ENCODE peak calls at places on chromosomes 13 and 19, in four cellular contexts. S is psoas muscle, R is progenitor cell of endocrine pancreas, Y is heart right ventricle. L is an unnamed sample.

GRCh38 chr19:44623080-44623479 is 9.7 kb downstream of the IGSF23 start:
- DNase-seq in S (no peak), R (no peak), Y (no peak), L (no peak)

GRCh38 chr13:39419068-39419467 is 183.9 kb downstream of the LHFPL6 start:
- DNase-seq in S (no peak), R (no peak), Y (no peak), L (no peak)

GRCh38 chr19:56155124-56155687 is 14.1 kb downstream of the ZNF444 start:
- DNase-seq in S (no peak), R (no peak), Y (no peak), L (peak)

GRCh38 chr13:25806304-25806974 is 245.4 kb downstream of the SHISA2 start:
- DNase-seq in S (no peak), R (no peak), Y (no peak), L (no peak)

GRCh38 chr19:799076-799881 is 2.0 kb downstream of the PTBP1 start:
- DNase-seq in S (peak), R (no peak), Y (no peak), L (peak)

GRCh38 chr19:47266401-47266885 is 8.2 kb upstream of the INAFM1 start:
- DNase-seq in S (no peak), R (no peak), Y (no peak), L (no peak)

GRCh38 chr13:93708323-93709075 is 481.9 kb downstream of the GPC6 start:
- DNase-seq in S (no peak), R (no peak), Y (no peak), L (no peak)

GRCh38 chr19:8367327-8368001 is 3.5 kb downstream of the ANGPTL4 start:
- DNase-seq in S (peak), R (no peak), Y (peak), L (peak)

GRCh38 chr13:67062160-67062559 is 168.0 kb downstream of the PCDH9 start:
- DNase-seq in S (no peak), R (no peak), Y (no peak), L (no peak)

GRCh38 chr13:29702912-29703351 is 107.4 kb upstream of the SLC7A1 start:
- DNase-seq in S (peak), R (no peak), Y (peak), L (peak)

GRCh38 chr13:97506511-97506910 is 72.5 kb downstream of the RAP2A start:
- DNase-seq in S (no peak), R (no peak), Y (no peak), L (no peak)
- TF ChIP-seq CTCF in S (no peak), R (no peak), Y (no peak), L (no peak)

GRCh38 chr19:51810228-51810627 is 15.3 kb downstream of the FPR3 start:
- DNase-seq in S (no peak), R (no peak), Y (no peak), L (no peak)
- TF ChIP-seq CTCF in S (no peak), R (no peak), Y (peak), L (no peak)

DNA sequence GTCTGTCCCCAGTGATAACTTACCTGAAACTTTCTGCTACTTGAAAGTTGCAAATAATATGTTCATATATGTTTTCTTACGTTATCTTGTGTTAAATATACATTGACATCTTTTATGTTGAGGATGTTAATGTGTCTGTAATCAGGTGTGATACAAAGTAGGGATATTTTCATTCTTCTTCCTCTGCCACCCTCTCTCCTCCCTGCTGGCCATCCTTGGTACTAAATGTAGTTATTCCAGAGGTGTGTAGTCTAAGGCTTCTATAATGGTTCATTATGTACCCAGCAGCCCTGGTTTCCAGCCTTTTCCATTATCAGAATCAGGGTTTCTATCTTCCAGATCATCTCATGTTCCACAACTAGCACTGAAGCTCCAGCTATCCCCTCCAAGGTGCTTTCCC is 606.7 kb upstream of the KLHL1 start:
- DNase-seq in S (no peak), R (no peak), Y (no peak), L (no peak)
- TF ChIP-seq CTCF in S (no peak), R (peak), Y (no peak), L (peak)

DNA sequence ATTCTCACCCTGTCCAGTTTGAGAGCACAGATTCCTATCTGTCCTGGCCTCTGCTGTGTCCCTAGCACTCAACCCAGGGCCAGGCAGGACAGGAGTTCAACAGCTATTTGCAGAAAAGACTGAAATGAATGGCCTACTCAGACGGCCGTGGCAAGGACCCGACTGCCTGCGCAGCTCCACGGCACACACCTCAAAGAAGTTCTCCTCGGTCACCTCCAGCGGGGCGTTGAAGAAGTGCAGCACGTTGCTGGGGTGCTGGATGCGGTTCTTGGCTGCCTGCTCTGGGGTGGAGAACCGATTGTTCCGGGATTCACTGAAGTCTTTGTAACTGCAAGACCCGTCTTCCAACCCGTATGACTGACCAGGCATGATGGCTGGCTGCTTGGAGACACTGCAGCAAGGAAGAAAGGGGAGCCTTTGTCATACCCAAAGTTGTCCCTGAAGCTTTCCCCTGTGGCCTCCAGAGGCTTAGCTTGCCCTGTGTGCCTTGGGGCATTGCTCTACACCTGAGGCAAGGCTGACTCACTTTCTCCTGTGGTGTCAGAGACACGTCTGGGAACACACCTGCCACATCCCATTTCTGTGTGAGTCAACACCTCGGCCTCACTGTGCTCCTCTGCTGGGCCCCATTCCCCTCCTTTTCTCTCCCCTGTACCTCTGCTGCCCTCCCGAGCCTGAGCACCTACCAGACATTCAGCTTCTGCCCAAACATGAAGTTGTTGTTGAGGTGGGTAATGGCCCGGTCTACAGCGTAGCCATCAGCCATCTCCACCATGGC is 6.8 kb upstream of the ECH1 start:
- DNase-seq in S (no peak), R (no peak), Y (no peak), L (no peak)
- TF ChIP-seq CTCF in S (no peak), R (no peak), Y (no peak), L (no peak)

GRCh38 chr19:35695895-35696422 is 8.4 kb upstream of the ZBTB32 start:
- DNase-seq in S (no peak), R (no peak), Y (no peak), L (no peak)

GRCh38 chr19:35689836-35690235 is 14.5 kb upstream of the ZBTB32 start:
- DNase-seq in S (no peak), R (no peak), Y (no peak), L (no peak)

GRCh38 chr19:35693835-35694599 is 10.3 kb upstream of the ZBTB32 start:
- DNase-seq in S (peak), R (peak), Y (peak), L (peak)

GRCh38 chr19:35693422-35693821 is 10.9 kb upstream of the ZBTB32 start:
- DNase-seq in S (no peak), R (no peak), Y (no peak), L (no peak)

DNA sequence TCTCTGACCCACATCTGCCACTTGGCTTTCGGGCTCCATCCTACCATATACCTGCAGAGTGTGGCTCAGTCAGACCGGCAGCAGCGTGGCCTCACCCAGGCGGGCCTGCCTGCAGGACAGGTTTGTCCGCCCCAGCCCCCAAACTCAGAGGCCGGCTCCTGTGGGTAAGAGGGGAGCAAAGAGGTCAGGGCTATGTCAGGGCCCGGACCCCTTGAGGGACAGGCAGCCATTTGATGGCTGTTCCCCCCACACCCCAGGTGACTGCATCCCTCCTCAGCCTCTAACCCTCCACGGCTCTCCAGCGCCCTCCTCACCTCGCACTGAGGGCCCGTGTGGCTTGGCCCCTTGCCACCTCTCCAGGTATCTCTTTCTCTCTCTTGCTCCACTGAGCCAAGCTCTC is 12.3 kb upstream of the ZBTB32 start:
- DNase-seq in S (no peak), R (no peak), Y (no peak), L (no peak)
- TF ChIP-seq CTCF in S (no peak), R (no peak), Y (no peak), L (no peak)

DNA sequence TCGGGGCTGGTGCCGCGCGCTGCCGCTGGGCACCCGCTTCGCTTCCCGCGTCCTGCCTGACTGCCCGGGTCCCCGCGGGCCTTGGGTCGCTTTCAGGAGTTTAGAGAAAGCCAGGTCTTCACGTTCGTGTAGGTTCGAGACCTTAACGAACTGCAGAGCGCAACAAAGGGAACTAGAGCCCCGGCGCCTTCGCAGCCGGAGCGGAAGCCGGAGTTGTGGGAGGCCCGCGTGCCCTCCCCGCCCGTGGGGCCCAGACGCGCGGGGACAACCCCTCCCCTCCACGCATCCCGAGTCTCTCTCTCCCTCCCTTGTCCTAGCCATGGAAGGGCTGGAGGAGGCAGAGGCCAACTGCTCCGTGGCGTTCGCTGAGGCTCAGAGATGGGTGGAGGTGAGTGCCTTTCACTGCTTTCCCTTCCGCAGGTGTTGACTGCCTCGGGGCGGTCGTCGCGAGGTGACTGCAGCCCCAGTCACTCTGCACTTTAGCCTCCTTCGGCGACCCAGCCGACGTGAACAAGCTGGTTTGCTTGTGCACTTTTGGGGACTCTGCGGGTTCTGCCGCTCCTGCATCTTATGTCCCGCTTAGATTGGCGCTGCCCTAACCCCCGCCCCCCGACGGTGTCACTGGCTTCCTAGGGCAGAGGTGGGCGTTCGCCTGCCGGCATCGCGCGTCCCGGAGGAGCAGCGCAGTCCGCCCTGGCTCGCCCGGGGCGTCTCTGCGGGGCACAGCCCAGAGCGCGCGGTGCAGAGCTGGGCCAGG is 387 bp downstream of the LMO7 start:
- DNase-seq in S (peak), R (peak), Y (peak), L (peak)
- TF ChIP-seq CTCF in S (no peak), R (no peak), Y (no peak), L (no peak)

DNA sequence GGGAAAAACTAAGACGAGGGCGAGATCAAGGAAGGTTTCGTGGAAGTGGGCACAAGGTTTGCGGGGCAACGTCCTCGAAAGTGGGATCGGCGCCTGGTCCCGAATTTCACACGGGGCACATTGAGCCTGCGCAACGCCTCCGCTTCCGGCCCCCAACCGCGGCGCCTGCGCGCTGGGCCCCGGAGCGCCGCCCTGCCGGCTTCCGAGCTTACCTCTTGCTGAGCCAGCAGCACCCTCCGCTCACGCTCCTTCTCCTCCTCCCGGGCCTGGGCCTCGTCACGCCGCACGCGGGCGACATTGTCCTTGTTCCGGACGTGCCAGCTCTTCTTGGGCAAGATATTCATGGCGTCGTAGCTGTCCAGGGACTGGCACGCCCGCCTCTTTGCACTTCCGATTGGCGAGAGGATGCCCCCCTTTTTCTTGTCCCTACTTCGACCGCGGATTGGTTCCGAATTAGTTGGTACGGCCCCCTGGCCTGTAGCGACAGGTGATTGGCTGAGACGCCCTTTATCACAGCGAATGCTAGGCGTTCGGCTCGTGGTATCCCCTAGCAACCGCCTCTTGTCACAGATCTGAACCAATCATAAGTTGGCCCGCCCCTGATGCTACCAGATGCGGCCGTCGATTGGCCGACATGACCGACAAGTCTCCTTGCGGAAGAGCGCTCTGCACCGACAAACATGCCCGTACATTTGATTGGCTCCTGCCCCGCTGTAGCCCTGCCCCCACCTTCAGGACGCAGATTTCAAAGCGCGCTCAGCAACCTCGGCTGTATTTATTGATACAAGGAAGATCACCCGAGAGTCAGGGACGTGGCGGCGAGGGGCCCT is at the start of gene LENG1:
- DNase-seq in S (peak), R (peak), Y (peak), L (peak)
- TF ChIP-seq CTCF in S (peak), R (peak), Y (peak), L (peak)

DNA sequence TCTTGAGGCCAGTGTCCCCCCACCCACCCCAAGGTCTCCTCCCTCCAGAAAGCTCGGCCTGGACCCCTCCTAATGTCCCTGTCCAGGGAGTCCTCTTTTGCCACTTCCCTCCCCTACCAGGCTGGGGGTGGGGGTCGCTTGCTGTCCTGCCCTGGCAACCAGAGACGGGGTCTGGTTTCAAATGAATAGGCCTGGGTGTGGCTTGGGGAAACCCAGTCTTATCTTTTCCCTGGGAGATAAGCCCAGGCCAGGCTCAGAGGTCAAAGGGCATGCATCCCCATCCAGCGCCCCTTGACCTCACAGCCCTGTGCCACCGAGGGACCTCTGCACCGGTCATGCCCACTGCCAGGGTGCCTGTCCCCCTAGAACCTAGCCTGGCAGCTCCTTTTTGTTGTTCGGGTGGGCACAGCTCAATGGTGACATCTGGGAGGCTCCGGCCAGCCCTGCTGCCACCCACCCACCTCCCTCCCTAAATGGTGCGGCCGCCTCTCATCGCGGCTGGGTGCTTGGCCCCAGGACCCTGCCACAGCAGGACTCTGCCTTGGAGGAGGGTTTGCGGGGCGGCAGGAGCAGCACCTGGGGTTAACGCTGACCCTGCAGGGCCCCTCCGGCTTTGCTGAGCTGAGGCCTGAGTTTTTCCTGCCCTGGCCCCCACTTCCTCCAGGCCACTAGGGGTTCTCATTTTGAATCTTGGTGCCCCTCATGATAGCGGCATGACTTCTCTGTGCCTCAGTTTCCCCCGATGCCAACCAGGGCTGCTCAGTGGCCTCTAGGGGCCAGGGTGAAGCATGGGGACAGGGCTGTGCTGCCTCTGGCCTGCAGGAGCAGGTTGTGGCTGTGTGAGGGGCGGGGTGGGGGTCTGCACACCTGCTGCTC is 2.8 kb upstream of the CERS1 start:
- DNase-seq in S (no peak), R (no peak), Y (no peak), L (no peak)
- TF ChIP-seq CTCF in S (no peak), R (no peak), Y (no peak), L (no peak)